ENCODE peak calls at places on chromosomes 1 and 21, in seven cellular contexts. U, R, O, Q, M, D and I are unnamed samples.

GRCh38 chr21:44598031-44598430 is 2.4 kb upstream of the KRTAP10-7 start:
- DNase-seq in U (peak; percentile 37), R (no peak), O (no peak), Q (no peak), M (no peak), D (no peak), I (no peak)

GRCh38 chr1:203153989-203154821 is 21.4 kb downstream of the MYBPH start:
- DNase-seq in U (no peak), R (no peak), O (no peak), Q (no peak), M (no peak), D (no peak), I (no peak)

GRCh38 chr21:44929799-44930542 is 9.3 kb upstream of the ITGB2 start:
- DNase-seq in U (no peak), R (no peak), O (no peak), Q (no peak), M (no peak), D (no peak), I (no peak)

GRCh38 chr1:179121159-179121938 is 39.5 kb downstream of the TOR3A start:
- DNase-seq in U (peak; percentile 62), R (no peak), O (peak; percentile 40), Q (peak; percentile 82), M (no peak), D (peak; percentile 46), I (peak; percentile 38)

GRCh38 chr1:202860744-202861419 is 28.1 kb downstream of the RABIF start:
- DNase-seq in U (peak; percentile 78), R (peak; percentile 77), O (peak; percentile 55), Q (peak; percentile 11), M (peak; percentile 62), D (no peak), I (peak; percentile 80)

GRCh38 chr1:98181041-98181764 is 260.4 kb upstream of the DPYD start:
- DNase-seq in U (no peak), R (no peak), O (no peak), Q (no peak), M (no peak), D (no peak), I (no peak)

GRCh38 chr1:27527857-27528700 is 38.1 kb upstream of the WASF2 start:
- DNase-seq in U (no peak), R (peak; percentile 67), O (no peak), Q (no peak), M (peak; percentile 86), D (peak; percentile 68), I (no peak)

GRCh38 chr1:182143825-182144661 is 82.5 kb upstream of the ZNF648 start:
- DNase-seq in U (no peak), R (peak; percentile 82), O (no peak), Q (peak; percentile 78), M (peak; percentile 86), D (no peak), I (no peak)

GRCh38 chr1:180580237-180580636 is 21.5 kb downstream of the OVAAL start:
- DNase-seq in U (no peak), R (peak; percentile 55), O (no peak), Q (no peak), M (no peak), D (no peak), I (no peak)

GRCh38 chr1:114347431-114348209 is 163.4 kb downstream of the TRIM33 start:
- DNase-seq in U (no peak), R (no peak), O (no peak), Q (no peak), M (no peak), D (no peak), I (peak; percentile 5)

GRCh38 chr1:48245106-48245505 is 22.6 kb downstream of the SLC5A9 start:
- DNase-seq in U (no peak), R (no peak), O (no peak), Q (no peak), M (no peak), D (no peak), I (no peak)

GRCh38 chr21:33377221-33377620 is 26.0 kb upstream of the IFNGR2 start:
- DNase-seq in U (no peak), R (no peak), O (no peak), Q (no peak), M (no peak), D (no peak), I (no peak)

GRCh38 chr1:115118086-115118485 is 28.8 kb upstream of the TSPAN2 start:
- DNase-seq in U (no peak), R (no peak), O (no peak), Q (no peak), M (no peak), D (no peak), I (no peak)

GRCh38 chr1:221435510-221435909 is 306.4 kb downstream of the DUSP10 start:
- DNase-seq in U (no peak), R (no peak), O (peak; percentile 36), Q (peak; percentile 84), M (no peak), D (peak; percentile 46), I (peak; percentile 58)

GRCh38 chr1:63087966-63088365 is 234.4 kb upstream of the FOXD3 start:
- DNase-seq in U (peak; percentile 66), R (no peak), O (no peak), Q (no peak), M (no peak), D (no peak), I (no peak)

GRCh38 chr1:32031578-32032286 is 18.1 kb downstream of the KHDRBS1 start:
- DNase-seq in U (peak; percentile 58), R (no peak), O (no peak), Q (peak; percentile 44), M (no peak), D (no peak), I (no peak)

GRCh38 chr1:54417123-54417522 is 10.9 kb upstream of the SSBP3 start:
- DNase-seq in U (no peak), R (no peak), O (no peak), Q (no peak), M (no peak), D (no peak), I (no peak)

GRCh38 chr21:15210235-15210678 is 145.5 kb upstream of the NRIP1 start:
- DNase-seq in U (no peak), R (peak; percentile 57), O (peak; percentile 55), Q (peak; percentile 83), M (no peak), D (no peak), I (peak; percentile 38)

GRCh38 chr1:54278941-54279422 is 79.0 kb downstream of the MRPL37 start:
- DNase-seq in U (no peak), R (peak; percentile 63), O (no peak), Q (peak; percentile 38), M (no peak), D (no peak), I (no peak)

GRCh38 chr1:20682571-20683236 is 21.5 kb upstream of the DDOST start:
- DNase-seq in U (no peak), R (no peak), O (no peak), Q (no peak), M (no peak), D (no peak), I (no peak)
- H3K4me3 ChIP-seq in U (no peak overlapping the region), R (no peak overlapping the region), O (no peak overlapping the region), Q (no peak overlapping the region), M (no peak overlapping the region), D (no peak overlapping the region), I (no peak overlapping the region)

DNA sequence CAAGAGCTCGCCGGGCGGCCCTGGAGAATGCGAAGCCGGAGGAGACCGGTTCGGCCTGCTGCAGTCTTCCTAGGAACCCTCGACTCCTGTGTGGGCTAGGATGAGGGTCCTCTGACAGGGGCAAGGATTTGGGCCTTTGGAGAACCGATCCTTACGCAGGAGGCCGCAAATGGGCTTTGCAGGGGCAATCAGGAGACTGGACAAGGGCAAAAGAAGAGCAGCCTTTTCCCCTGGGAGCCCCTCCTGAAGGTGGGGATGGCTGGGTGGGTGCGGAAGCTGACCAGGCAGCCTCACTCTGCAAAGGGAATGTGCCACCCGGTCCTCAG is 111.6 kb downstream of the NAV1 start:
- DNase-seq in U (no peak), R (no peak), O (no peak), Q (no peak), M (no peak), D (no peak), I (no peak)
- H3K4me3 ChIP-seq in U (no peak overlapping the region), R (peak overlapping the region; percentile 66), O (peak overlapping the region; percentile 60), Q (peak overlapping the region; percentile 94), M (peak overlapping the region; percentile 56), D (no peak overlapping the region), I (peak overlapping the region; percentile 42)

GRCh38 chr21:37560385-37560784 is 193.8 kb downstream of the DYRK1A start:
- DNase-seq in U (no peak), R (no peak), O (no peak), Q (no peak), M (no peak), D (no peak), I (no peak)

GRCh38 chr21:37554661-37555379 is 188.2 kb downstream of the DYRK1A start:
- DNase-seq in U (no peak), R (no peak), O (no peak), Q (no peak), M (no peak), D (no peak), I (no peak)

GRCh38 chr21:37558676-37559204 is 192.2 kb downstream of the DYRK1A start:
- DNase-seq in U (no peak), R (no peak), O (no peak), Q (no peak), M (no peak), D (no peak), I (peak; percentile 46)

GRCh38 chr21:37555672-37556261 is 189.2 kb downstream of the DYRK1A start:
- DNase-seq in U (no peak), R (no peak), O (no peak), Q (no peak), M (no peak), D (no peak), I (no peak)

GRCh38 chr21:37557261-37557950 is 190.8 kb downstream of the DYRK1A start:
- DNase-seq in U (no peak), R (no peak), O (no peak), Q (no peak), M (no peak), D (no peak), I (no peak)
- H3K4me3 ChIP-seq in U (no peak overlapping the region), R (no peak overlapping the region), O (no peak overlapping the region), Q (no peak overlapping the region), M (no peak overlapping the region), D (no peak overlapping the region), I (no peak overlapping the region)

GRCh38 chr1:231418741-231419107 is 3.4 kb downstream of the EGLN1 start:
- DNase-seq in U (no peak), R (no peak), O (no peak), Q (no peak), M (no peak), D (no peak), I (no peak)

GRCh38 chr1:231418101-231418740 is 3.9 kb downstream of the EGLN1 start:
- DNase-seq in U (no peak), R (no peak), O (no peak), Q (no peak), M (no peak), D (no peak), I (no peak)

GRCh38 chr1:231419147-231419546 is 2.9 kb downstream of the EGLN1 start:
- DNase-seq in U (no peak), R (no peak), O (no peak), Q (no peak), M (no peak), D (no peak), I (no peak)

GRCh38 chr1:231416896-231417295 is 5.2 kb downstream of the EGLN1 start:
- DNase-seq in U (no peak), R (no peak), O (no peak), Q (peak; percentile 42), M (no peak), D (no peak), I (no peak)

DNA sequence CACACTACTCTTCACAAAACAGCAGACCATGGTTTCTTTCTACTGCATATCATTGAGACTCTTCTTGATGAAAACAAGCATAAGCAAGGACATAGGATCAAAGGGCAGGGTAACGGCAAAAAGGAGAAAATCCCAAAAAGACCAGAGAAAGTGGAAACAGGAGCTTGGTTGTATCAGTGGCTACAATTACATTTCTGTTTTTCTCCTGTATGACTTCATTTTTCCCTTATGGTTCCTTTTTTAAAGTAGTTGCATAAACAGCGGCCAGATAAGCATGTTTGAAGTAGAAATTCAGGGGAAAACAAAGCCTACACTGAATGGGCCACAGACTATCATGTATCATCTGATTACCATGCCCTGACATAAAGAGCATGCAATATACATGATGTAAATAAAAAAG is 4.6 kb downstream of the EGLN1 start:
- DNase-seq in U (no peak), R (no peak), O (no peak), Q (no peak), M (no peak), D (no peak), I (no peak)
- H3K4me3 ChIP-seq in U (peak overlapping the region; percentile 1), R (peak overlapping the region; percentile 85), O (peak overlapping the region; percentile 80), Q (peak overlapping the region; percentile 82), M (peak overlapping the region; percentile 73), D (peak overlapping the region; percentile 97), I (peak overlapping the region; percentile 62)